ENCODE peak calls at places on chromosomes 7 and 10, in nine cellular contexts. C is HuH-7; B is fibroblast of mammary gland; L is fibroblast of the aortic adventitia; I is HFF-Myc; E is tibial artery; A is lower leg skin; S is stimulated activated CD8-positive, alpha-beta memory T cell treated with anti-CD3 and anti-CD28 coated beads, Interleukin-7, amount 100 ng/mL, for 48 hours; D is coronary artery. U is an unnamed sample.

GRCh38 chr7:32893225-32893560 is 1.6 kb upstream of the KBTBD2 start:
- DNase-seq in C (no peak), B (no peak), L (no peak), I (no peak), E (no peak), A (no peak), S (no peak), D (no peak), U (no peak)

GRCh38 chr7:158880973-158881372 is 24.6 kb downstream of the DYNC2I1 start:
- DNase-seq in C (no peak), B (no peak), L (no peak), I (no peak), E (no peak), A (no peak), S (no peak), D (no peak), U (no peak)

GRCh38 chr7:2880051-2880450 is 35.9 kb upstream of the GNA12 start:
- DNase-seq in C (no peak), B (no peak), L (no peak), I (no peak), E (no peak), A (no peak), S (no peak), D (no peak), U (no peak)

GRCh38 chr10:22927661-22928403 is at the start of gene ARMC3:
- DNase-seq in C (peak; percentile 88), B (peak; percentile 8), L (peak; percentile 7), I (no peak), E (no peak), A (peak; percentile 88), S (peak; percentile 53), D (peak; percentile 81), U (peak; percentile 42)

GRCh38 chr7:20114463-20114862 is 102.7 kb downstream of the MACC1 start:
- DNase-seq in C (no peak), B (peak; percentile 12), L (no peak), I (no peak), E (peak; percentile 51), A (no peak), S (no peak), D (no peak), U (no peak)

GRCh38 chr10:133089461-133089800 is 1.7 kb downstream of the ADGRA1 start:
- DNase-seq in C (no peak), B (no peak), L (no peak), I (no peak), E (no peak), A (no peak), S (no peak), D (no peak), U (peak; percentile 85)

GRCh38 chr7:140631006-140631405 is 9.6 kb downstream of the DENND2A start:
- DNase-seq in C (no peak), B (no peak), L (peak; percentile 36), I (no peak), E (peak; percentile 40), A (no peak), S (no peak), D (no peak), U (no peak)

GRCh38 chr7:119969054-119969453 is 303.9 kb upstream of the KCND2 start:
- DNase-seq in C (no peak), B (no peak), L (peak; percentile 15), I (no peak), E (no peak), A (no peak), S (no peak), D (no peak), U (no peak)

GRCh38 chr7:151254316-151254715 is 5.8 kb upstream of the SMARCD3 start:
- DNase-seq in C (no peak), B (no peak), L (no peak), I (no peak), E (no peak), A (no peak), S (no peak), D (no peak), U (no peak)

GRCh38 chr7:5452937-5453540 is 29.4 kb upstream of the TNRC18 start:
- DNase-seq in C (no peak), B (peak; percentile 87), L (peak; percentile 80), I (peak; percentile 30), E (peak; percentile 46), A (no peak), S (no peak), D (no peak), U (no peak)

GRCh38 chr7:108118959-108119358 is 11.2 kb downstream of the LAMB4 start:
- DNase-seq in C (no peak), B (no peak), L (no peak), I (no peak), E (no peak), A (no peak), S (no peak), D (no peak), U (no peak)

GRCh38 chr10:99595770-99596465 is 24.3 kb downstream of the SLC25A28 start:
- DNase-seq in C (peak; percentile 47), B (no peak), L (no peak), I (no peak), E (no peak), A (peak; percentile 64), S (no peak), D (peak; percentile 31), U (no peak)

GRCh38 chr7:135320277-135320676 is 86.6 kb downstream of the STRA8 start:
- DNase-seq in C (no peak), B (peak; percentile 82), L (peak; percentile 90), I (no peak), E (peak; percentile 57), A (peak; percentile 86), S (no peak), D (no peak), U (peak; percentile 9)

GRCh38 chr10:100697070-100697469 is 48.3 kb upstream of the PAX2 start:
- DNase-seq in C (no peak), B (peak; percentile 63), L (peak; percentile 59), I (peak; percentile 11), E (no peak), A (no peak), S (no peak), D (no peak), U (no peak)

GRCh38 chr7:98754041-98754479 is 115.8 kb downstream of the TMEM130 start:
- DNase-seq in C (no peak), B (no peak), L (no peak), I (no peak), E (no peak), A (no peak), S (no peak), D (no peak), U (peak; percentile 19)

GRCh38 chr10:3683560-3683959 is 101.4 kb downstream of the KLF6 start:
- DNase-seq in C (no peak), B (no peak), L (no peak), I (no peak), E (no peak), A (no peak), S (no peak), D (no peak), U (no peak)

GRCh38 chr10:122648599-122649428 is 50.8 kb downstream of the C10orf120 start:
- DNase-seq in C (peak; percentile 69), B (peak; percentile 30), L (peak; percentile 39), I (peak; percentile 3), E (no peak), A (peak; percentile 75), S (no peak), D (peak; percentile 57), U (peak; percentile 31)

GRCh38 chr10:58070964-58071363 is 196.7 kb downstream of the IPMK start:
- DNase-seq in C (no peak), B (no peak), L (no peak), I (no peak), E (no peak), A (no peak), S (no peak), D (no peak), U (no peak)

GRCh38 chr7:23106801-23107713 is 1.5 kb downstream of the KLHL7 start:
- DNase-seq in C (no peak), B (no peak), L (peak; percentile 20), I (no peak), E (no peak), A (no peak), S (no peak), D (no peak), U (no peak)

GRCh38 chr10:93762979-93763391 is 5.2 kb downstream of the LGI1 start:
- DNase-seq in C (no peak), B (no peak), L (no peak), I (no peak), E (no peak), A (no peak), S (no peak), D (no peak), U (no peak)

GRCh38 chr10:28849821-28850220 is 172.5 kb downstream of the BAMBI start:
- DNase-seq in C (no peak), B (no peak), L (no peak), I (no peak), E (no peak), A (no peak), S (no peak), D (no peak), U (no peak)

GRCh38 chr10:132100556-132101349 is 35.0 kb downstream of the JAKMIP3 start:
- DNase-seq in C (no peak), B (no peak), L (no peak), I (no peak), E (no peak), A (peak; percentile 74), S (no peak), D (peak; percentile 47), U (no peak)

GRCh38 chr10:48400129-48400849 is 93.8 kb downstream of the MAPK8 start:
- DNase-seq in C (no peak), B (no peak), L (no peak), I (no peak), E (no peak), A (no peak), S (no peak), D (no peak), U (no peak)

GRCh38 chr7:71131256-71131752 is 640 bp upstream of the GALNT17 start:
- DNase-seq in C (no peak), B (no peak), L (no peak), I (no peak), E (peak; percentile 27), A (no peak), S (no peak), D (peak; percentile 76), U (peak; percentile 57)

GRCh38 chr10:29386347-29386999 is 97.6 kb downstream of the LYZL1 start:
- DNase-seq in C (peak; percentile 57), B (peak; percentile 42), L (peak; percentile 57), I (no peak), E (no peak), A (no peak), S (no peak), D (no peak), U (no peak)

GRCh38 chr7:39353615-39354376 is 212.4 kb upstream of the YAE1 start:
- DNase-seq in C (no peak), B (peak; percentile 16), L (peak; percentile 51), I (no peak), E (no peak), A (no peak), S (no peak), D (no peak), U (no peak)

GRCh38 chr10:13845897-13846296 is 259.1 kb downstream of the PRPF18 start:
- DNase-seq in C (no peak), B (no peak), L (no peak), I (no peak), E (no peak), A (no peak), S (no peak), D (no peak), U (no peak)

GRCh38 chr7:127629268-127629854 is 11.4 kb upstream of the PAX4 start:
- DNase-seq in C (peak; percentile 74), B (no peak), L (no peak), I (no peak), E (no peak), A (no peak), S (no peak), D (no peak), U (no peak)

GRCh38 chr7:101121996-101122932 is 4.6 kb upstream of the SERPINE1 start:
- DNase-seq in C (peak; percentile 58), B (peak; percentile 98), L (peak; percentile 99), I (peak; percentile 86), E (peak; percentile 92), A (peak; percentile 92), S (no peak), D (peak; percentile 97), U (peak; percentile 33)

GRCh38 chr7:697259-697615 is 29.3 kb upstream of the DNAAF5 start:
- DNase-seq in C (no peak), B (no peak), L (no peak), I (no peak), E (no peak), A (peak; percentile 72), S (no peak), D (no peak), U (no peak)

U was measured in occipital lobe.